ENCODE peak calls at places on chromosome 15, in ten cellular contexts. Z is dorsolateral prefrontal cortex, D is AG04450, M is heart right ventricle, O is psoas muscle, K is PC-9, U is neural progenitor cell, Y is pancreas, R is lower lobe of right lung, J is substantia nigra. A is an unnamed sample.

GRCh38 chr15:25451501-25451900 is 12.7 kb upstream of the UBE3A start:
- DNase-seq in Z (no peak), D (no peak), M (no peak), O (no peak), K (no peak), U (no peak), Y (no peak), R (no peak), J (no peak), A (no peak)

GRCh38 chr15:69685524-69686452 is 233.2 kb downstream of the RPLP1 start:
- DNase-seq in Z (no peak), D (no peak), M (no peak), O (no peak), K (no peak), U (no peak), Y (no peak), R (peak), J (no peak), A (no peak)

GRCh38 chr15:57784081-57784488 is 77.6 kb downstream of the POLR2M start:
- DNase-seq in Z (no peak), D (no peak), M (peak), O (peak), K (no peak), U (no peak), Y (no peak), R (no peak), J (no peak), A (no peak)

GRCh38 chr15:47431501-47431900 is 285.8 kb upstream of the SEMA6D start:
- DNase-seq in Z (no peak), D (peak), M (no peak), O (no peak), K (no peak), U (no peak), Y (no peak), R (no peak), J (no peak), A (no peak)

GRCh38 chr15:68492855-68493254 is 60.9 kb upstream of the ITGA11 start:
- DNase-seq in Z (no peak), D (no peak), M (no peak), O (peak), K (no peak), U (no peak), Y (no peak), R (no peak), J (no peak), A (no peak)

GRCh38 chr15:34271493-34271892 is 46.7 kb downstream of the EMC4 start:
- DNase-seq in Z (no peak), D (peak), M (no peak), O (no peak), K (peak), U (no peak), Y (no peak), R (no peak), J (no peak), A (no peak)

GRCh38 chr15:96736384-96736783 is 405.9 kb downstream of the NR2F2 start:
- DNase-seq in Z (no peak), D (no peak), M (no peak), O (no peak), K (no peak), U (no peak), Y (no peak), R (no peak), J (no peak), A (no peak)

GRCh38 chr15:91857772-91858171 is 4.3 kb downstream of the SLCO3A1 start:
- DNase-seq in Z (no peak), D (no peak), M (no peak), O (no peak), K (no peak), U (no peak), Y (no peak), R (no peak), J (no peak), A (peak)

GRCh38 chr15:43370310-43370974 is 401 bp downstream of the ZSCAN29 start:
- DNase-seq in Z (no peak), D (no peak), M (no peak), O (peak), K (no peak), U (peak), Y (no peak), R (no peak), J (no peak), A (no peak)

GRCh38 chr15:99102332-99103235 is 2.3 kb upstream of the SYNM start:
- DNase-seq in Z (no peak), D (no peak), M (no peak), O (no peak), K (no peak), U (no peak), Y (no peak), R (no peak), J (no peak), A (no peak)

GRCh38 chr15:99103279-99103678 is 1.6 kb upstream of the SYNM start:
- DNase-seq in Z (no peak), D (no peak), M (no peak), O (no peak), K (no peak), U (no peak), Y (no peak), R (no peak), J (no peak), A (no peak)

GRCh38 chr15:99106417-99107220 is 1.7 kb downstream of the SYNM start:
- DNase-seq in Z (no peak), D (peak), M (peak), O (peak), K (no peak), U (no peak), Y (peak), R (peak), J (no peak), A (no peak)

GRCh38 chr15:99104788-99105515 is at the start of gene SYNM:
- DNase-seq in Z (peak), D (no peak), M (peak), O (peak), K (peak), U (peak), Y (peak), R (peak), J (peak), A (peak)

DNA sequence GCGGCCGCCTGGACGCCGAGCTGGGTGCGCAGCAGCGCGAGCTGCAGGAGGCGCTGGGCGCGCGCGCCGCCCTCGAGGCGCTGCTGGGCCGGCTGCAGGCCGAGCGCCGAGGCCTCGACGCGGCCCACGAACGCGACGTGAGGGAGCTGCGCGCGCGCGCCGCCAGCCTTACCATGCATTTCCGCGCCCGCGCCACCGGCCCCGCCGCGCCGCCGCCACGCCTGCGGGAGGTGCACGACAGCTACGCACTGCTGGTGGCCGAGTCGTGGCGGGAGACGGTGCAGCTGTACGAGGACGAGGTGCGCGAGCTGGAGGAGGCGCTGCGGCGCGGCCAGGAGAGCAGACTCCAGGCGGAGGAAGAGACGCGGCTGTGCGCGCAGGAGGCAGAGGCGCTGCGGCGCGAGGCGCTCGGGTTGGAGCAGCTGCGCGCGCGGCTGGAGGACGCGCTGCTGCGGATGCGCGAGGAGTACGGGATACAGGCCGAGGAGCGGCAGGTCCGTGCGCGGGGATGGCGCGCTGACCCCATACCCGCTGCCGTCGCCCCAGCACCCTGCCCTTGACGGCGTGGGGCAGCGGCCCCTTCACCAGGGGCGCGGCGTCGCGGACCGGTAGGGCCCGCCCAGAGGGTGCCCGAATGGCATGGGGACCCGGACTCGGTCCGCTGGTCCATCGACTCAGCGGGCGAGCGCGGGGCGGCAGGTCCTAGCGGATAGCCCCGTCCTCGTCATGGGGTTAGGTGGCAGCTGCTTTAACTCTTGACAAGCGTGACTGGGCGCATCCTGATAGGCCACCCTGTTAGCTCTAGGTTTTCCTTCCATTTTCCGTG is 849 bp downstream of the SYNM start:
- DNase-seq in Z (peak), D (no peak), M (peak), O (peak), K (peak), U (peak), Y (peak), R (peak), J (no peak), A (no peak)
- H3K27ac ChIP-seq in Z (peak), D (peak), M (peak), O (peak), K (no peak), U (no peak), Y (peak), R (peak), J (peak), A (no peak)

GRCh38 chr15:99707481-99708270 is 25.6 kb downstream of the LYSMD4 start:
- DNase-seq in Z (no peak), D (no peak), M (no peak), O (no peak), K (no peak), U (no peak), Y (no peak), R (no peak), J (no peak), A (peak)
- H3K27ac ChIP-seq in Z (peak), D (peak), M (peak), O (peak), K (no peak), U (no peak), Y (no peak), R (peak), J (peak), A (peak)

GRCh38 chr15:56353740-56354139 is 11.5 kb upstream of the TEX9 start:
- DNase-seq in Z (no peak), D (no peak), M (no peak), O (no peak), K (no peak), U (no peak), Y (no peak), R (no peak), J (no peak), A (no peak)

GRCh38 chr15:56351362-56351761 is 13.9 kb upstream of the TEX9 start:
- DNase-seq in Z (no peak), D (no peak), M (no peak), O (no peak), K (no peak), U (peak), Y (no peak), R (no peak), J (no peak), A (no peak)

GRCh38 chr15:56356616-56357015 is 8.6 kb upstream of the TEX9 start:
- DNase-seq in Z (no peak), D (no peak), M (no peak), O (no peak), K (peak), U (no peak), Y (no peak), R (no peak), J (no peak), A (peak)

GRCh38 chr15:56351957-56352506 is 13.2 kb upstream of the TEX9 start:
- DNase-seq in Z (no peak), D (no peak), M (no peak), O (no peak), K (no peak), U (no peak), Y (no peak), R (no peak), J (no peak), A (no peak)

DNA sequence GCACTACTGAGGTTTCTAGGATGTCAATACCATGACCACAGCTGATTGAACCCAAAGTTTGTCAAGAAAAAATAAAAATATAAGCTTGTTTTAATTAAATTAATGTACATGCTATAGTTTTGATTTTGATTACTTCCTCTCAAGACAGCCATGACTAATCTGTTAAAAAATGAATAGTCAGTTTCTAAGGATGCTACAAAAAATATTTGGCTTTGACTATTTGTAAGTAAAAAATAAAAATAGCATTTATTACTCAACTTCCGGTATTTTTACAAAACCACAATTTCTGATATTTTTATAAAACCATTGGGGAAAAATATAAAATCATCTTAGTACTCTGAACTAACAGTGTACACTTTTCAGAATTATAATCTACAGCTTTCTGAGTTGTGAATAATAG is 12.1 kb upstream of the TEX9 start:
- DNase-seq in Z (no peak), D (no peak), M (no peak), O (no peak), K (no peak), U (no peak), Y (no peak), R (no peak), J (no peak), A (no peak)
- H3K27ac ChIP-seq in Z (no peak), D (no peak), M (no peak), O (no peak), K (no peak), U (no peak), Y (no peak), R (no peak), J (no peak), A (no peak)

GRCh38 chr15:74569731-74570070 is 28.7 kb downstream of the ARID3B start:
- DNase-seq in Z (no peak), D (no peak), M (no peak), O (no peak), K (no peak), U (no peak), Y (no peak), R (no peak), J (no peak), A (no peak)
- H3K27ac ChIP-seq in Z (no peak), D (no peak), M (no peak), O (peak), K (no peak), U (no peak), Y (no peak), R (no peak), J (peak), A (no peak)

GRCh38 chr15:48636511-48636910 is 9.0 kb downstream of the FBN1 start:
- DNase-seq in Z (no peak), D (no peak), M (no peak), O (no peak), K (no peak), U (no peak), Y (no peak), R (no peak), J (no peak), A (no peak)
- H3K27ac ChIP-seq in Z (peak), D (no peak), M (no peak), O (no peak), K (no peak), U (no peak), Y (no peak), R (no peak), J (peak), A (no peak)